ENCODE peak calls at places on chromosomes 16 and 17, in ten cellular contexts. B is lower leg skin; C is endothelial cell; J is AG10803; E is coronary artery; N is H1; U is activated B cell treated with CpG ODN at 0.5 μM for 24 hours; L is CD8-positive, alpha-beta T cell; F is progenitor cell of endocrine pancreas; X is natural killer cell. H is an unnamed sample.

GRCh38 chr16:68356249-68356918 is 45.6 kb downstream of the PRMT7 start:
- DNase-seq in C (no peak), F (no peak), U (no peak), X (peak), L (peak), E (no peak), N (no peak), J (no peak), B (no peak), H (no peak)

GRCh38 chr16:81457326-81458133 is 12.9 kb downstream of the CMIP start:
- DNase-seq in U (no peak), F (no peak), L (no peak), J (peak), E (no peak), C (no peak), N (no peak), B (no peak), X (no peak), H (no peak)

GRCh38 chr17:2386400-2387085 is 14.3 kb downstream of the MNT start:
- DNase-seq in E (no peak), L (no peak), F (no peak), B (no peak), X (no peak), N (no peak), J (no peak), C (no peak), U (no peak), H (no peak)

GRCh38 chr16:3520861-3521260 is 20.1 kb downstream of the CLUAP1 start:
- DNase-seq in U (no peak), F (no peak), C (no peak), E (no peak), N (no peak), L (no peak), B (peak), J (no peak), X (no peak), H (no peak)

GRCh38 chr17:43779145-43780125 is 658 bp upstream of the DUSP3 start:
- DNase-seq in J (no peak), X (no peak), U (no peak), L (no peak), F (no peak), B (peak), E (no peak), N (no peak), C (peak), H (no peak)

GRCh38 chr17:49604314-49604869 is 28.7 kb downstream of the NXPH3 start:
- DNase-seq in J (no peak), U (no peak), C (no peak), E (no peak), B (no peak), X (no peak), N (no peak), F (no peak), L (no peak), H (no peak)

GRCh38 chr16:635573-636205 is 416 bp downstream of the METTL26 start:
- DNase-seq in N (no peak), B (no peak), J (no peak), F (no peak), X (no peak), L (no peak), E (no peak), U (no peak), C (peak), H (no peak)

GRCh38 chr17:75047398-75048098 is 523 bp downstream of the KCTD2 start:
- DNase-seq in X (peak), L (no peak), F (no peak), C (peak), N (no peak), U (no peak), J (no peak), B (peak), E (no peak), H (no peak)

GRCh38 chr17:27577884-27578717 is 52.9 kb upstream of the LGALS9 start:
- DNase-seq in J (peak), U (no peak), L (no peak), F (no peak), E (no peak), X (no peak), C (no peak), B (no peak), N (no peak), H (peak)

GRCh38 chr16:11493531-11493929 is 93.2 kb downstream of the LITAF start:
- DNase-seq in C (no peak), U (no peak), X (no peak), B (no peak), N (no peak), E (no peak), L (no peak), J (no peak), F (no peak), H (no peak)

GRCh38 chr17:42750730-42751356 is 6.0 kb upstream of the EZH1 start:
- DNase-seq in C (no peak), J (no peak), E (no peak), U (no peak), B (no peak), L (no peak), N (no peak), X (no peak), F (no peak), H (no peak)

GRCh38 chr16:89360760-89361435 is 129.5 kb downstream of the ANKRD11 start:
- DNase-seq in C (no peak), F (no peak), E (no peak), U (peak), B (no peak), X (peak), N (no peak), J (no peak), L (peak), H (no peak)

GRCh38 chr16:67447508-67448076 is 16.7 kb downstream of the HSD11B2 start:
- DNase-seq in N (no peak), B (no peak), X (no peak), E (no peak), J (peak), C (peak), U (peak), F (no peak), L (peak), H (no peak)

GRCh38 chr17:22443061-22443460 is 750.7 kb downstream of the KCNJ18 start:
- DNase-seq in J (no peak), U (no peak), X (no peak), E (no peak), B (no peak), C (no peak), L (no peak), N (no peak), F (no peak), H (no peak)

GRCh38 chr16:30184430-30185140 is 1.2 kb downstream of the CORO1A start:
- DNase-seq in E (peak), C (no peak), L (peak), J (no peak), F (no peak), B (no peak), N (no peak), X (peak), U (no peak), H (no peak)

GRCh38 chr16:88478115-88478514 is 25.0 kb downstream of the ZFPM1 start:
- DNase-seq in N (no peak), B (no peak), E (no peak), C (no peak), L (no peak), F (no peak), J (no peak), U (no peak), X (no peak), H (no peak)

GRCh38 chr17:34667656-34668055 is 88.3 kb downstream of the TMEM132E start:
- DNase-seq in F (no peak), L (no peak), E (no peak), N (no peak), J (no peak), X (no peak), B (peak), C (no peak), U (no peak), H (no peak)

GRCh38 chr16:1427473-1428461 is 3.1 kb upstream of the PERCC1 start:
- DNase-seq in L (no peak), E (no peak), U (no peak), J (no peak), B (no peak), N (no peak), F (no peak), X (no peak), C (no peak), H (no peak)

GRCh38 chr17:66270106-66270505 is 32.3 kb upstream of the PRKCA start:
- DNase-seq in C (no peak), L (no peak), E (no peak), J (no peak), F (no peak), B (no peak), X (no peak), U (no peak), N (no peak), H (no peak)

GRCh38 chr17:37671813-37672544 is 28.7 kb upstream of the DDX52 start:
- DNase-seq in B (no peak), N (no peak), X (no peak), U (no peak), F (no peak), L (no peak), C (no peak), J (peak), E (no peak), H (no peak)

GRCh38 chr17:78731904-78732303 is 50.2 kb downstream of the CYTH1 start:
- DNase-seq in C (no peak), F (no peak), B (peak), U (no peak), X (no peak), L (no peak), J (no peak), E (no peak), N (no peak), H (no peak)

GRCh38 chr17:64519601-64520000 is 12.8 kb downstream of the CEP95 start:
- DNase-seq in X (no peak), J (no peak), U (no peak), C (no peak), N (no peak), L (no peak), B (no peak), F (no peak), E (no peak), H (no peak)

GRCh38 chr17:64520359-64520758 is 13.6 kb downstream of the CEP95 start:
- DNase-seq in F (no peak), C (no peak), E (no peak), L (no peak), U (no peak), X (no peak), B (no peak), J (no peak), N (no peak), H (no peak)

DNA sequence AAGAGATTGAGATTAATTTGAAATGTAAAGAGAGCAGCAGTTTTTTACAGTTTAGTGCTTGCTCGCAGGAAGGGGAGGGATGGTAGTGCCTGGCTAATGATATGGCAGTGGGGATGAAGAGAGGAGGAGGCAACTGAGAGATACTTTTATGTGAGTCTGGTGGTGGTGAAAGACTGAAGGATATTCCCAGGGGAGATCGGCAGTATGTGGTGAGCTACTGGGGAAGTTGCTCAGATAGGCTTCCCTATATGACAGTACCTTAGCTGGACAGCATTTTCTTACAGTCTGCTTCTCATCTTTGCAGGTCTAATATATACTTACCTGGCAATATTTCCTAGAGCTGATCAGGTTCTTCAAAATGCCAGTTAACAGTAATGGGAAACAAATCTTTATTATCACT is 8.6 kb downstream of the CEP95 start:
- DNase-seq in L (no peak), B (no peak), N (no peak), X (no peak), C (no peak), E (no peak), F (no peak), J (no peak), U (no peak), H (no peak)
- TF ChIP-seq CTCF in L (no peak), B (no peak), N (no peak), X (no peak), C (no peak), E (no peak), F (no peak), J (no peak), U (no peak), H (no peak)

GRCh38 chr17:58200024-58200633 is 7.6 kb downstream of the EPX start:
- DNase-seq in X (peak), J (peak), B (no peak), E (no peak), F (peak), C (peak), N (peak), U (peak), L (peak), H (peak)
- TF ChIP-seq CTCF in X (peak), J (peak), B (no peak), E (no peak), F (peak), C (peak), N (peak), U (no peak), L (peak), H (peak)

DNA sequence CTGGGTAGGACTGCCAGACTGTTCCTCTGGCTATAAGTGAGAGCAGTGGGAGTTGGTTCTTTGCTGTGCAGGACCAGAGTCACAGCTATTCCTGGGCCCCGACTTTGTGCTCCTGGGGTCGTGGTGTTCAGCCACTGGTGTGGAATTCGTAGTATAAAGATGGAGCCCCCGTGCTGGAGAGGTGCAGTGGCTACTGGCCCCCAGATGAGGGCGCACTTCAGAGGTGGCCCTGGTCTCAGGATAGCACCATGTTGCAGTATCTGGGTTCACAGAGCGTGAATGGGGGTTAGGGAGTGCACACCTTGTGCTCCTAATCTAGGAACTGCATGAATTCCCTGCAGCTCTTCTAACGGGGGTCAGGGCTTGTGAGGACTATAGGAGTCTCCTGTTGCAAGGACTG is 21.1 kb downstream of the TANC2 start:
- DNase-seq in F (no peak), E (no peak), C (no peak), U (no peak), X (no peak), B (no peak), N (no peak), J (no peak), L (no peak), H (no peak)
- TF ChIP-seq CTCF in F (peak), E (no peak), C (peak), U (no peak), X (no peak), B (no peak), N (peak), J (peak), L (no peak), H (no peak)

GRCh38 chr16:54928421-54929089 is 2.1 kb upstream of the IRX5 start:
- DNase-seq in E (peak), N (no peak), U (no peak), J (peak), B (peak), L (no peak), C (peak), X (peak), F (no peak), H (no peak)
- TF ChIP-seq CTCF in E (no peak), N (no peak), U (no peak), J (no peak), B (no peak), L (no peak), C (no peak), X (no peak), F (no peak), H (peak)

GRCh38 chr17:73419896-73420295 is 108.1 kb upstream of the CDC42EP4 start:
- DNase-seq in L (no peak), U (no peak), F (no peak), J (no peak), X (no peak), C (no peak), E (no peak), B (no peak), N (no peak), H (no peak)

GRCh38 chr17:73419051-73419450 is 107.2 kb upstream of the CDC42EP4 start:
- DNase-seq in J (no peak), U (no peak), N (no peak), L (no peak), F (no peak), C (no peak), X (no peak), B (no peak), E (no peak), H (no peak)

GRCh38 chr17:73422121-73422520 is 110.3 kb upstream of the CDC42EP4 start:
- DNase-seq in X (no peak), N (no peak), L (no peak), B (no peak), E (no peak), J (no peak), F (no peak), U (no peak), C (no peak), H (no peak)

GRCh38 chr17:73423159-73423715 is 111.4 kb upstream of the CDC42EP4 start:
- DNase-seq in L (no peak), X (no peak), E (no peak), F (no peak), J (no peak), U (no peak), C (no peak), N (no peak), B (no peak), H (no peak)

DNA sequence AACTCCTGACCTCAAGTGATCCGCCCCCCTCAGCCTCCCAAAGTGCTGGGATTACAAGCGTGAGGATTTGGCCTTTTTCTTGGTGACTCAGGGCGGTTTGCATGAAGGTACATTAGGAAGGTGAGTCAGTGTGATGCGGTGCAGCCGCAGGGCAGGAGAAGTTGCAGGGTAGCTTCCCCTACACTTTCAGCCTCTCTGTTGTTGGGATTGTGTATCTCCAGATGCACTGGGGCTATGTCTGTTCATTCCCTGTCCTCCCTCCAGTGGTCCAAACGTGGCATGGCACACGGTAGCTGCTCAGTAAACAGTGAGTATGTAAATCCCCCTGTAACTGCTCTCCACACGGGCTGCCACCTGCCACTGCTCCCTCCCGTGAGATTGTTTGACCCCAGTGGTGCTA is 109.1 kb upstream of the CDC42EP4 start:
- DNase-seq in E (no peak), J (no peak), L (no peak), N (no peak), C (peak), U (no peak), B (no peak), X (no peak), F (no peak), H (no peak)
- TF ChIP-seq CTCF in E (no peak), J (peak), L (no peak), N (peak), C (no peak), U (no peak), B (no peak), X (no peak), F (peak), H (no peak)

H was measured in D721Med.